ENCODE peak calls at places on chromosomes 1 and 21, in seven cellular contexts. B is epithelial cell of esophagus, J is heart left ventricle, O is SK-N-SH, W is GM23248, S is fibroblast of lung, F is ascending aorta. Q is an unnamed sample.

GRCh38 chr1:205294914-205295310 is 26.6 kb downstream of the NUAK2 start:
- DNase-seq in S (no peak), W (no peak), O (no peak), J (no peak), B (no peak), F (no peak), Q (no peak)

GRCh38 chr1:201511925-201512539 is 5.1 kb upstream of the CSRP1 start:
- DNase-seq in B (no peak), F (no peak), W (peak), J (peak), O (peak), S (no peak), Q (peak)

GRCh38 chr1:55610203-55610602 is 395.0 kb upstream of the USP24 start:
- DNase-seq in J (no peak), S (no peak), O (no peak), F (no peak), B (no peak), W (no peak), Q (no peak)

GRCh38 chr1:60281360-60281932 is 207.9 kb upstream of the C1orf87 start:
- DNase-seq in J (no peak), B (peak), O (peak), S (peak), F (no peak), W (peak), Q (peak)

GRCh38 chr1:95657248-95657647 is 423.2 kb downstream of the RWDD3 start:
- DNase-seq in W (no peak), B (peak), O (no peak), F (no peak), J (no peak), S (no peak), Q (no peak)

GRCh38 chr1:187985897-187986654 is 1157.3 kb downstream of the PLA2G4A start:
- DNase-seq in W (no peak), B (no peak), J (no peak), F (no peak), S (peak), O (no peak), Q (no peak)

GRCh38 chr21:29175408-29176147 is 45.1 kb downstream of the MAP3K7CL start:
- DNase-seq in W (peak), S (peak), B (no peak), F (no peak), J (no peak), O (no peak), Q (no peak)

GRCh38 chr1:20266141-20266540 is 24.5 kb upstream of the VWA5B1 start:
- DNase-seq in F (no peak), O (no peak), J (no peak), W (peak), B (no peak), S (no peak), Q (no peak)

GRCh38 chr1:16978589-16979474 is 1.6 kb downstream of the MFAP2 start:
- DNase-seq in F (peak), W (peak), B (peak), S (peak), O (peak), J (peak), Q (peak)

GRCh38 chr1:203538726-203539125 is 44.8 kb downstream of the OPTC start:
- DNase-seq in O (no peak), W (no peak), F (no peak), B (no peak), J (no peak), S (no peak), Q (no peak)

GRCh38 chr1:114468710-114469468 is 42.1 kb downstream of the TRIM33 start:
- DNase-seq in J (no peak), O (no peak), S (no peak), F (no peak), B (peak), W (peak), Q (no peak)

GRCh38 chr1:38852780-38853179 is 6.8 kb downstream of the RRAGC start:
- DNase-seq in O (no peak), B (no peak), S (no peak), J (no peak), F (no peak), W (no peak), Q (no peak)

GRCh38 chr1:219746141-219746540 is 133.2 kb upstream of the ZC3H11B start:
- DNase-seq in S (no peak), F (no peak), J (no peak), O (no peak), W (no peak), B (no peak), Q (no peak)

GRCh38 chr1:11731719-11732283 is 4.1 kb upstream of the AGTRAP start:
- DNase-seq in S (peak), F (no peak), B (peak), W (peak), O (no peak), J (peak), Q (peak)

DNA sequence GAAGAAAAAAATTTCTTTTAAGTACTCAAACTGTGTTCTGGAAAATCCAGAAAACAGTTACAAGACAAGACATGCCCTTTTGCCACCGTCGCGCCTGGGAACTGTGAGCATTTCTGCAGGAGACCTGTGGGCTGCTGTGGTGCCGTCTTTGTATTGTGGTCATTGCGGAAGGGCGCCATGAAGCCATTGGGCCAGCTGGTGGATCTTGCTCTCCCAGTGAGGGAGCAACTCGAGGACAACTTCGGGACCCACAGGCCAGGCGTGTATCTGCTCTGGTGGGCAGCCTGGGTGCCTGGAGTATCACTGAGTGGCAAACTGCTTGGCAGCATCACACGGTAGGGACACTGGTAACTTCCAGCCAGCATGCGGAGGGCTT is 3.8 kb upstream of the THEMIS2 start:
- DNase-seq in J (no peak), O (no peak), F (no peak), S (no peak), B (peak), W (no peak), Q (no peak)
- H3K4me3 ChIP-seq in J (no peak), O (no peak), F (no peak), S (no peak), B (no peak), W (no peak), Q (no peak)

GRCh38 chr1:165144757-165145397 is 211.6 kb downstream of the LMX1A start:
- DNase-seq in W (peak), F (no peak), B (peak), J (no peak), O (peak), S (peak), Q (peak)

GRCh38 chr1:165138960-165139359 is 217.6 kb downstream of the LMX1A start:
- DNase-seq in S (no peak), J (no peak), O (no peak), W (peak), F (no peak), B (peak), Q (no peak)

GRCh38 chr1:165137551-165138316 is 218.8 kb downstream of the LMX1A start:
- DNase-seq in O (no peak), B (no peak), S (no peak), F (no peak), W (no peak), J (no peak), Q (no peak)

GRCh38 chr1:165147799-165148198 is 208.7 kb downstream of the LMX1A start:
- DNase-seq in O (no peak), F (no peak), B (no peak), S (no peak), W (no peak), J (no peak), Q (no peak)

GRCh38 chr1:165143437-165144065 is 213.0 kb downstream of the LMX1A start:
- DNase-seq in W (peak), O (no peak), S (no peak), J (no peak), B (peak), F (no peak), Q (peak)
- H3K4me3 ChIP-seq in W (no peak), O (no peak), S (no peak), J (no peak), B (no peak), F (no peak), Q (no peak)

GRCh38 chr1:40004857-40005256 is 35.7 kb upstream of the CAP1 start:
- DNase-seq in J (no peak), W (no peak), O (no peak), B (peak), F (no peak), S (no peak), Q (no peak)
- H3K4me3 ChIP-seq in J (no peak), W (no peak), O (no peak), B (no peak), F (no peak), S (no peak), Q (no peak)

GRCh38 chr21:43893536-43894205 is 28.6 kb downstream of the AGPAT3 start:
- DNase-seq in J (peak), S (no peak), F (no peak), W (no peak), B (peak), O (no peak), Q (no peak)
- H3K4me3 ChIP-seq in J (peak), S (no peak), F (no peak), W (no peak), B (no peak), O (no peak), Q (no peak)

GRCh38 chr1:1540817-1541628 is 599 bp upstream of the TMEM240 start:
- DNase-seq in S (no peak), F (no peak), B (no peak), O (no peak), J (no peak), W (no peak), Q (no peak)
- H3K4me3 ChIP-seq in S (peak), F (peak), B (no peak), O (peak), J (peak), W (peak), Q (peak)

GRCh38 chr1:43711049-43711448 is 3.7 kb downstream of the ST3GAL3 start:
- DNase-seq in J (no peak), B (peak), S (peak), W (peak), O (no peak), F (no peak), Q (no peak)

GRCh38 chr1:43711524-43712386 is 4.4 kb downstream of the ST3GAL3 start:
- DNase-seq in W (peak), S (peak), B (peak), F (no peak), J (no peak), O (no peak), Q (no peak)

GRCh38 chr1:43719063-43719462 is 11.7 kb downstream of the ST3GAL3 start:
- DNase-seq in J (no peak), B (no peak), W (peak), O (peak), S (peak), F (no peak), Q (no peak)

DNA sequence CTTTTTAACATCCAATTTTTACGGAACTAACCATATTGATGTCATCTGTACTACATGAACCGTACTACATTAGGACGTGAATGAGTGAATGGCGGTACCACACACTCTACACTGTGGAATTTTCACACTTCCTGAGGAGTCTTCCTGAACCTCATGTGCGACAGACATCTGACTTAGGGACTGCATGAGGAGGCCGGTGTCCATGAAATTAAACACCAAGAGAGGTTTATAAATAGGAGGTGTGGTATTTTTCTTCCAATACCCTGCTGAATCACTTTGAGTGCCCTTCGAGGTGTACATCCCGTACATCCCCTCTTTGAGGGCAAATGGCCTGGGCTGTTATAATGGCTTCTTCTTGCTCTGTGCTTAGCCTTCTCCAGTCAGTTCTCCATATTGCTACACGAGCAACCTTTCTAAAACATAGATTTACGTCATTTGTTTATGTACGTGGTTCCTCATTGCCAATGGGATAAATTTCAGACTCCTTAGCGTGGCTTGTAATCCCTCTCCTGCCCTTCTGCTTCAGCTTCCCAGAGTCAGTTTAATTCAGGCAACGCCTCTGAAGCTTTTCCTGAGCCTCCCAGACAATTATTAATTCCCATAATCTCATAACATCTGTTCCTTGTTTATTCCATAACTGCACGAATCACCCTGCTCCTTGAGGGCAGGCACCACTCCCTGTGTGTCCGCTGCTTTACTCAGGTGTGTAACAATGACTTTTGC is 9.4 kb downstream of the ST3GAL3 start:
- DNase-seq in B (no peak), O (no peak), W (no peak), J (no peak), F (no peak), S (peak), Q (no peak)
- H3K4me3 ChIP-seq in B (no peak), O (no peak), W (no peak), J (no peak), F (no peak), S (no peak), Q (no peak)